ENCODE peak calls at places on chromosomes 1 and 21, in four cellular contexts. T is GM12878, U is SK-N-SH, X is K562. O is an unnamed sample.
A peak's percentile ranks its signal among the peaks of the same experiment; 100 is the strongest.

GRCh38 chr1:235911876-235912275 is 45.2 kb upstream of the LYST start:
- DNase-seq in U (no peak), T (no peak), X (no peak), O (no peak)

GRCh38 chr1:81702903-81703302 is 97.8 kb upstream of the ADGRL2 start:
- DNase-seq in X (no peak), T (no peak), U (no peak), O (peak; percentile 95)

GRCh38 chr21:38679531-38679930 is 126.2 kb upstream of the ETS2 start:
- DNase-seq in X (no peak), U (no peak), T (peak; percentile 9), O (peak; percentile 62)

GRCh38 chr1:2322065-2322571 is 69.2 kb downstream of the MORN1 start:
- DNase-seq in T (no peak), X (no peak), U (no peak), O (peak; percentile 80)

GRCh38 chr1:204992499-204992898 is 50.5 kb upstream of the CNTN2 start:
- DNase-seq in X (no peak), U (no peak), T (no peak), O (no peak)

GRCh38 chr1:9888886-9889285 is 21.2 kb downstream of the CTNNBIP1 start:
- DNase-seq in U (no peak), X (no peak), T (no peak), O (no peak)

GRCh38 chr1:87196110-87196509 is 132.6 kb upstream of the LMO4 start:
- DNase-seq in U (no peak), T (no peak), X (no peak), O (no peak)

GRCh38 chr1:34266127-34266951 is 89.6 kb downstream of the C1orf94 start:
- DNase-seq in U (peak; percentile 11), T (no peak), X (no peak), O (no peak)

GRCh38 chr1:3732747-3733602 is 19.3 kb upstream of the CCDC27 start:
- DNase-seq in T (no peak), U (no peak), X (no peak), O (no peak)

GRCh38 chr1:58932820-58933598 is 149.2 kb upstream of the JUN start:
- DNase-seq in X (no peak), T (no peak), U (no peak), O (peak; percentile 76)

GRCh38 chr1:20903452-20903851 is 116.3 kb upstream of the HP1BP3 start:
- DNase-seq in X (no peak), U (no peak), T (no peak), O (no peak)

GRCh38 chr21:45504516-45505415 is 37.5 kb downstream of the SLC19A1 start:
- DNase-seq in U (no peak), X (no peak), T (no peak), O (no peak)

GRCh38 chr1:3534803-3535637 is 76.3 kb downstream of the MEGF6 start:
- DNase-seq in X (no peak), U (no peak), T (no peak), O (no peak)

GRCh38 chr1:243268284-243268653 is 12.4 kb downstream of the SDCCAG8 start:
- DNase-seq in T (no peak), U (no peak), X (no peak), O (peak; percentile 96)

GRCh38 chr21:45264146-45264918 is 23.4 kb downstream of the POFUT2 start:
- DNase-seq in T (no peak), U (peak; percentile 33), X (no peak), O (no peak)

GRCh38 chr1:243842978-243843490 is 7.0 kb downstream of the AKT3 start:
- DNase-seq in U (no peak), T (no peak), X (no peak), O (peak; percentile 89)

GRCh38 chr1:18285533-18285924 is 177.9 kb downstream of the IGSF21 start:
- DNase-seq in U (no peak), X (no peak), T (peak; percentile 33), O (no peak)

GRCh38 chr1:71522721-71523120 is 441.9 kb upstream of the ZRANB2 start:
- DNase-seq in U (no peak), T (no peak), X (no peak), O (no peak)

GRCh38 chr1:14345925-14346550 is 252.4 kb upstream of the KAZN start:
- DNase-seq in X (peak; percentile 32), U (no peak), T (no peak), O (no peak)

GRCh38 chr1:203127672-203128611 is at the start of gene ADORA1:
- DNase-seq in T (no peak), U (peak; percentile 80), X (peak; percentile 32), O (peak; percentile 41)

DNA sequence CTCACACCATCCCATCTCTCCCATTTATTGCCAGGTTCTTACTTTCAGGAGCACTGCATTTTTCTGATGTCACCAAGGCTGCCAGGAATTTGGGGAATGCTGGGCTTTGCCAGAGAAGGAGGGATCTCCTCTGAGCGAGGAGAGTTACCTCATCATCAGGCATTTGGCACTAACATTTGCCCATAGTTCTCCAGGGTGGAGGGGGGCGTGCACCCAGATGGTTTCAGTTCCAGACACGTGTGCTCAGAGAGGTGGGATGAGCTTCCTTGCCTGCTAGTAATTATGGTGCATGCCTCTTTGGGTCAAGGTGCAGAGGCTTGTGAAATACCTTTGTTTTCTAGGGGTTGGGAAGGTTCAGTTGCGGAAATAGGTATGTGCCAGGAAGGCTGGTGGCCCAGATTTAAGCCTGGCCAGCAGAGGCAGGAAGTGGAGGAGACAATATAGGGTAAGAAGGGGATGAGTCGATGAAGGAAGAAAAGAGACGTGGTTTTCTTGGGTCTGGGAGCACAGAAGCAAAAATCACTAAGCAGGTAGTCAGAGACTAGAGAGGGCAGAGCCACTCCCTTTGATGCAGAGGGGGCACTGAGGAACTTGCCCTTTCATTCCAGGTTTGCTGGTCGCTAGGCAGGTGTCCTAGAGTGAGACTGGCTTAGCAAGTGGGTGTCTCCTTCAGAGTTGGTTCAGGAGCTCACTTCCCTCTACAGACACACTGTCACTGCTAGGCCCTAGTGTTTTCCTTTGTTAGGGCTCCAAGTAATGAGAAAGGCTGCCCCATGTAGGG is 7.2 kb downstream of the TUFT1 start:
- DNase-seq in U (no peak), X (no peak), T (no peak), O (peak; percentile 93)
- TF ChIP-seq RCOR1 in U (no peak), X (no peak), T (no peak), O (peak; percentile 63)

GRCh38 chr1:54403808-54404261 is 2.4 kb downstream of the SSBP3 start:
- DNase-seq in U (no peak), T (no peak), X (no peak), O (peak; percentile 84)
- TF ChIP-seq RAD21 in U (no peak), T (no peak), X (no peak), O (peak; percentile 17)

DNA sequence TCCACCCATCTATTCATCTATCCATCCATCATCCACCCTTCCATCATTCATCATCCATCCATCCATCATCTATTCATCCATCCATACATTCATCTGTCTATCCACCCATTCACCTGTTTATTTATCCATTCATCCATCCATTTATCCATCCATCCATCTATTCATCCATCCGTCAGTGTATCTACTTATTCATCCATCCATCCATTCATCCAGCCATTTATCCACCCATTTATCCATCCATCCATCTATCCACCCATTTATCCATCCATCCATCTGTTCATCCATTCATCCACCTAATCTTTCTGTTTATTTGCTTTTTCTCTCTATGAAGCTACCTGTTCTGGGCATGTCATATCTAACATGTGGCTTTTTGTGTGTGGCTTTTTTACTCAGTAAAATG is 115.4 kb downstream of the CRYAA start:
- DNase-seq in T (no peak), U (no peak), X (no peak), O (no peak)
- H2AFZ ChIP-seq in T (no peak overlapping the region), U (no peak overlapping the region), X (no peak overlapping the region), O (no peak overlapping the region)

GRCh38 chr21:32360401-32360981 is 32.3 kb downstream of the URB1 start:
- DNase-seq in T (no peak), X (no peak), U (no peak), O (no peak)

GRCh38 chr21:32364801-32365200 is 28.0 kb downstream of the URB1 start:
- DNase-seq in U (no peak), T (no peak), X (no peak), O (no peak)

GRCh38 chr21:32364387-32364786 is 28.4 kb downstream of the URB1 start:
- DNase-seq in T (no peak), U (no peak), X (no peak), O (no peak)

GRCh38 chr21:32356874-32357395 is 35.9 kb downstream of the URB1 start:
- DNase-seq in X (no peak), T (no peak), U (no peak), O (no peak)

DNA sequence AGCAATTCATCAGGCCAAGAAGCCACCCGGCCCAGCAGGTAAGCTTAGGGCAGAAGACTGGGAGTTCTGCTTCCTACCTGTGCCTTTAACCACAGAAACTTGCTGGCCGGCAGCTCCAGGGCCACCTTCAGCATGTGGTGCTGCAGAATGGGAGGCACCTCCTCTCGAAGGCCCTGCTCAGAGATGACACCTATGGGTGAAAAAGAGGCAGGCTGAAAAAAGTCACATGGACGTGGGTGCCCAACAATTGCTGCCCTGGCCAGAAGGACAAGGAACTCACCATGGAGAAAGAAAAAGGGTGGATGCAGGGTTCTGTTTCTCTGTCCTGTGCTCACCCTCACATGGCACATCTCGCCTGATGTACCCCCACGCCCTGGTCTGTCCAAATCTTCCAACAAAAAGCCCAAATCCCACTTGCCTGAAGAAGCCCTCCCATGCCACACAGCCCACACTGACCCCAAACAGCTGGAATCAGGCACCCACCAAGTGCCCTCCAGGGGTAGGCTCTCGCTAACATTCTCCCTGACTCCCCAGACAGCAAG is 33.0 kb downstream of the URB1 start:
- DNase-seq in U (no peak), T (no peak), X (no peak), O (no peak)
- TF ChIP-seq RCOR1 in U (no peak), T (no peak), X (no peak), O (no peak)